ENCODE peak calls at places on chromosomes 4 and X, in seven cellular contexts. V, T, G, E, I, H and X are unnamed samples.

GRCh38 chrX:123740006-123740405 is 7.2 kb upstream of the THOC2 start:
- DNase-seq in G (no peak), I (no peak), E (no peak), V (no peak), H (no peak), T (no peak), X (no peak)

GRCh38 chr4:1473718-1474117 is 67.5 kb upstream of the NKX1-1 start:
- DNase-seq in I (no peak), E (peak; percentile 13), H (no peak), T (no peak), G (no peak), V (no peak), X (no peak)

GRCh38 chrX:69221239-69222102 is 56.2 kb upstream of the PJA1 start:
- DNase-seq in T (no peak), V (no peak), H (no peak), E (no peak), I (peak; percentile 39), G (no peak), X (no peak)

GRCh38 chrX:46325312-46325877 is 219.8 kb downstream of the ZNF674 start:
- DNase-seq in G (no peak), I (no peak), V (no peak), T (peak; percentile 45), E (no peak), H (peak; percentile 77), X (peak; percentile 67)

GRCh38 chrX:120790118-120790517 is 85.5 kb downstream of the CT47B1 start:
- DNase-seq in G (peak; percentile 43), H (peak; percentile 81), E (no peak), I (no peak), T (peak; percentile 86), V (peak; percentile 9), X (peak; percentile 84)

GRCh38 chr4:19382993-19383392 is 868.7 kb upstream of the SLIT2 start:
- DNase-seq in V (no peak), T (peak; percentile 74), G (no peak), H (peak; percentile 29), I (no peak), E (no peak), X (peak; percentile 73)

GRCh38 chrX:153726286-153727107 is 1.8 kb downstream of the ABCD1 start:
- DNase-seq in T (peak; percentile 47), H (peak; percentile 56), I (no peak), V (peak; percentile 47), E (peak; percentile 77), G (peak; percentile 83), X (no peak)

GRCh38 chr4:107304699-107305286 is 268.7 kb upstream of the DKK2 start:
- DNase-seq in T (no peak), V (no peak), H (no peak), E (no peak), I (no peak), G (no peak), X (no peak)

GRCh38 chrX:147846676-147847075 is 65.0 kb upstream of the FMR1 start:
- DNase-seq in V (no peak), T (no peak), G (no peak), E (no peak), H (no peak), I (no peak), X (no peak)

GRCh38 chr4:118712872-118713271 is 27.7 kb downstream of the METTL14 start:
- DNase-seq in G (no peak), T (peak; percentile 55), I (no peak), V (no peak), E (no peak), H (no peak), X (peak; percentile 64)

GRCh38 chr4:94363136-94363655 is 20.6 kb upstream of the HPGDS start:
- DNase-seq in E (no peak), T (no peak), I (no peak), G (no peak), V (no peak), H (peak; percentile 1), X (no peak)

GRCh38 chr4:142126890-142127497 is 490.6 kb downstream of the IL15 start:
- DNase-seq in G (peak; percentile 6), H (peak; percentile 83), V (peak; percentile 64), T (peak; percentile 87), E (peak; percentile 36), I (no peak), X (peak; percentile 42)

GRCh38 chrX:39309721-39310152 is 508.5 kb downstream of the MID1IP1 start:
- DNase-seq in V (peak; percentile 22), G (no peak), T (peak; percentile 47), H (peak; percentile 7), E (peak; percentile 48), I (no peak), X (no peak)

GRCh38 chr4:20506827-20507226 is 193.4 kb upstream of the PACRGL start:
- DNase-seq in H (peak; percentile 67), V (no peak), T (peak; percentile 90), I (no peak), G (no peak), E (no peak), X (peak; percentile 73)

GRCh38 chr4:55355555-55355954 is 9.5 kb downstream of the SRD5A3 start:
- DNase-seq in V (no peak), E (no peak), H (no peak), T (no peak), G (no peak), I (no peak), X (no peak)

GRCh38 chr4:180449395-180449956 is 1793.7 kb upstream of the TENM3 start:
- DNase-seq in T (peak; percentile 0), I (no peak), H (peak; percentile 24), G (peak; percentile 37), E (no peak), V (peak; percentile 49), X (no peak)

GRCh38 chrX:154378059-154378798 is 866 bp upstream of the EMD start:
- DNase-seq in G (peak; percentile 81), I (no peak), V (peak; percentile 16), T (no peak), E (peak; percentile 80), H (peak; percentile 51), X (peak; percentile 78)

GRCh38 chrX:12076046-12076445 is 62.2 kb upstream of the FRMPD4 start:
- DNase-seq in V (no peak), G (no peak), I (no peak), H (peak; percentile 2), E (no peak), T (peak; percentile 3), X (peak; percentile 1)

GRCh38 chrX:43892471-43892870 is 10.2 kb upstream of the MAOB start:
- DNase-seq in V (no peak), I (no peak), T (no peak), E (no peak), H (no peak), G (no peak), X (no peak)

DNA sequence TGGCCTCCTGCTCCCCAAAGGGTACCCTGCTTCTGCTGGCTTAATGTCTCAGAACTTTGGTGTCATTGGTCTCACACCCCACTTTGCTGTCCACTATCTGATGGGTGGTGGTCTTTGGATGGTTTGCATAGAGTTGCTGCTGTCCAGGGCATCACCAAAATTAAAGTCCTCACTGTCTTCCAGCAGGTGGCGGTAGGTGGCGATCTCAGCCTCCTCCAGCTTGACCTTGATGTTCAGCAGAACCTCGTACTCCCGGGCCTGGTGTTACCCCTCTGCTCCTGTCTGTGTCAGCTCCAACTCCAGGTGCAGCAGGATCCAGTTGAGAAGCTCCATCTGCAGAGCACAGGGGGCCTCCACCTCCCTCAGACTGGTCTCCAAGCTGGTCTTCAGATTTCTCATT is 1169.5 kb upstream of the PABPC4L start:
- DNase-seq in V (peak; percentile 10), T (no peak), I (no peak), E (no peak), G (no peak), H (no peak), X (no peak)
- TF ChIP-seq CTCF in V (peak; percentile 25), T (peak; percentile 32), I (no peak), E (no peak), G (peak; percentile 38), H (no peak), X (no peak)

DNA sequence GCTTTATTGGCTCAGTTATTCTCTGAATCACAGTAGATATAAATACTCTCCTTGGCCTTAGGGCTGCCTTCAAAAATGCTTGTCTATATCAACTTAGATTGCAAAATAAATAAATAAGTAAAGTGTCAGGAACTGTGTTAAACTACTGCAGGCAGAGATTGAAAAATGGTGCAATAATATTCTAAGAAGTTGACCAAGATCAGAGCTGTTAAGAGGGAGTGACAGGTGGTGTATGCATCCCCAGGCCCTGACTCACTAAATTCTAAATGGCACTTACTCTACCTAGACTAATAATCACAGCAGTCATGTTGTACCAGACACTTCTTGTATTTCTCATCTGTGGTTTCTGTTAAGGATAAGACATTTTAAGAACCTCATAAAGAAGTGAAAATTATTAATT is 235.1 kb upstream of the SPOCK3 start:
- DNase-seq in E (no peak), T (no peak), V (no peak), G (no peak), I (no peak), H (no peak), X (no peak)
- TF ChIP-seq CTCF in E (no peak), T (no peak), V (no peak), G (no peak), I (no peak), H (no peak), X (no peak)

GRCh38 chrX:24561121-24561520 is 86.0 kb downstream of the PCYT1B start:
- DNase-seq in V (no peak), H (no peak), G (peak; percentile 50), I (no peak), T (peak; percentile 8), E (no peak), X (no peak)
- TF ChIP-seq CTCF in V (no peak), H (no peak), G (no peak), I (no peak), T (no peak), E (no peak), X (no peak)

DNA sequence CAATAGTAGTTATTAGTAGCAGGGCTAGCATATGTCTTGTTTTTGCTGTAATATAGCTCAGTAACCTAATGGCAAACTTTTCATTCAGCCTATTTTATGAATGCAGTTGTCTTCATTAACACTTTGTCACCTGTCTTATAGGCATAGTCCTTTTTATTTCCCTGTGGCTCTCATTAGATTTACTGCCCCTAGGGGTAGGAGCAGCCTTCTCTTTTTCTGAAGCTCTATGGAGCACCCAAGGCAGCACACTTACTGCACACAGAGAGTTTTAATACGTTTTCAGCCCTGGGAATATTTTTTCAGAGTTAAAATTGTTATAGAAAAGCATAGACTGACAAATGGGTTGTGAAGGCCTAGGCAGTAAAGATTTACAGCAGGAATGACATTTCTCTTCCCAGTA is 406.8 kb downstream of the TMA16 start:
- DNase-seq in I (no peak), E (no peak), G (no peak), V (no peak), T (no peak), H (no peak), X (no peak)
- TF ChIP-seq CTCF in I (no peak), E (no peak), G (no peak), V (no peak), T (no peak), H (no peak), X (no peak)

DNA sequence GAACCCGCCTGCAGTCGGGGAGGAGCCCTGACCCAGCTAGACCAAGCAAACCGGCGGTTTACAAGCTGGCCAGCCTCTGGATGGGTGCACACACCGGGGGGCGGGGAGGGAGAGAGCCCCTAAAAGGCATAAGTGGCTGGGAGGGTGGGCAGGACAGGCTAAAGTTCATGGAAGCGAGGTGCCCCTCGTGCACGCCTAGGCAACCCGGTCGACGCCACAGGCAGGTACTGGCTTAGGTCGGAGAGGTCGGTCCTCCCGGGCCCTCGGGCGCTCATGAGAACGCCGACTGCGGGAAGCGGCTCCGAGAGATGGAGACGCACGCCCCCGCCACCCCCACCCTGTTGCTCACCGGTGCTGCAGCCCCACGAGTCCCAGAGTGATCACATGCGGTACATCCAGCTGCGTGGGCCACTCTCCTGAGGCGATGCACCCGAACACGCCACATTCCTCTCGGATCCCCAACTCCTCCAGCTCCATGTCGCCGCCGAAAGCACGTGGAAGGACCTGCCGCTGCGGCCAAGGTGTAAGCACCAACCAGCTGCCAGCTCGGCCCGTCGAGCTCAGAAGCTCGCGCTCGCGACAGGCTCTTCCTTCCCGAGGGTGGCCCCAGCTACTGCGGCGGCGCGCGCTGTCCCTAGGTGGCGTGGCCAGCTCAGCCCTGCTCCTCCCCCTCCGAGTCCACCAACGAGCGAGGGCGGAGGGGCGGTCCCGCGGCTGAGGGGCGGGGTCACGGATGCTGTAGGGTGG is at the start of gene PPAT:
- DNase-seq in V (peak; percentile 99), I (peak; percentile 98), G (peak; percentile 97), E (peak; percentile 98), T (peak; percentile 99), H (peak; percentile 99), X (peak; percentile 99)
- TF ChIP-seq CTCF in V (no peak), I (peak; percentile 53), G (peak; percentile 9), E (peak; percentile 72), T (peak; percentile 25), H (peak; percentile 10), X (peak; percentile 15)